ENCODE peak calls at places on chromosomes 11 and 22, in four cellular contexts. K is activated T-cell treated with anti-CD3 and anti-CD28 coated beads for 1 hour, Y is pulmonary artery endothelial cell, O is right atrium auricular region. M is an unnamed sample.

GRCh38 chr11:110093407-110094297 is 460 bp downstream of the ZC3H12C start:
- DNase-seq in K (no peak), Y (no peak), O (peak), M (peak)

GRCh38 chr22:49861642-49862407 is 8.2 kb downstream of the ZBED4 start:
- DNase-seq in K (no peak), Y (no peak), O (no peak), M (no peak)

GRCh38 chr11:105699203-105699602 is 89.3 kb downstream of the GRIA4 start:
- DNase-seq in K (no peak), Y (no peak), O (no peak), M (no peak)

GRCh38 chr11:73818838-73819237 is 31.2 kb downstream of the MRPL48 start:
- DNase-seq in K (no peak), Y (no peak), O (no peak), M (no peak)

GRCh38 chr11:122709042-122709760 is 53.7 kb downstream of the UBASH3B start:
- DNase-seq in K (no peak), Y (no peak), O (no peak), M (no peak)

GRCh38 chr11:27938011-27938410 is 169.9 kb downstream of the KIF18A start:
- DNase-seq in K (no peak), Y (no peak), O (no peak), M (no peak)

GRCh38 chr11:69319255-69320106 is 25.5 kb downstream of the MYEOV start:
- DNase-seq in K (no peak), Y (no peak), O (no peak), M (no peak)

GRCh38 chr11:121420398-121420797 is 31.7 kb upstream of the SORL1 start:
- DNase-seq in K (no peak), Y (no peak), O (no peak), M (no peak)

GRCh38 chr11:83157755-83158473 is 983 bp downstream of the PCF11 start:
- DNase-seq in K (peak), Y (no peak), O (no peak), M (peak)

M was measured in ureter.